ENCODE peak calls at places on chromosomes 4 and X, in seven cellular contexts. L is H1, T is HCT116, J is K562, G is GM12878, W is SK-N-SH, F is HepG2. B is an unnamed sample.

GRCh38 chrX:103396186-103396585 is 19.8 kb downstream of the BEX3 start:
- DNase-seq in J (no peak), F (no peak), T (no peak), L (no peak), G (no peak), W (no peak), B (no peak)

GRCh38 chr4:125265846-125266245 is 48.9 kb upstream of the FAT4 start:
- DNase-seq in J (no peak), L (no peak), T (no peak), F (no peak), W (no peak), G (no peak), B (no peak)

GRCh38 chr4:40238700-40239548 is 42.1 kb downstream of the RHOH start:
- DNase-seq in W (no peak), T (no peak), F (no peak), G (no peak), L (no peak), J (peak), B (peak)

GRCh38 chr4:36274158-36274557 is 7.3 kb upstream of the DTHD1 start:
- DNase-seq in T (no peak), G (no peak), F (no peak), W (no peak), L (no peak), J (no peak), B (no peak)

GRCh38 chr4:18051281-18051680 is 29.7 kb upstream of the LCORL start:
- DNase-seq in L (no peak), J (no peak), T (no peak), W (no peak), F (no peak), G (no peak), B (no peak)

GRCh38 chr4:26709246-26709645 is 125.4 kb downstream of the TBC1D19 start:
- DNase-seq in L (no peak), F (no peak), W (no peak), T (no peak), G (no peak), J (no peak), B (no peak)

GRCh38 chr4:6641164-6641970 is 882 bp downstream of the MRFAP1 start:
- DNase-seq in G (no peak), L (no peak), F (no peak), T (no peak), J (peak), W (peak), B (no peak)

GRCh38 chr4:85531575-85532339 is 56.8 kb downstream of the ARHGAP24 start:
- DNase-seq in W (no peak), G (no peak), F (no peak), J (no peak), L (no peak), T (no peak), B (no peak)

GRCh38 chrX:153857348-153857903 is 27.1 kb upstream of the PDZD4 start:
- DNase-seq in J (peak), W (no peak), L (no peak), F (no peak), G (no peak), T (no peak), B (no peak)

GRCh38 chr4:126124817-126125216 is 810.1 kb downstream of the FAT4 start:
- DNase-seq in G (no peak), L (no peak), T (no peak), J (no peak), F (no peak), W (no peak), B (no peak)

GRCh38 chr4:4424499-4425115 is 37.7 kb downstream of the NSG1 start:
- DNase-seq in J (no peak), T (no peak), G (no peak), F (no peak), L (no peak), W (no peak), B (no peak)

GRCh38 chr4:113837397-113837796 is 75.9 kb upstream of the CAMK2D start:
- DNase-seq in J (no peak), W (no peak), L (no peak), G (peak), F (no peak), T (no peak), B (no peak)

GRCh38 chr4:17681921-17682566 is 67.6 kb downstream of the MED28 start:
- DNase-seq in G (no peak), T (no peak), L (no peak), W (no peak), J (no peak), F (no peak), B (no peak)

GRCh38 chr4:7134737-7135388 is 57.5 kb upstream of the SORCS2 start:
- DNase-seq in L (no peak), F (no peak), G (no peak), T (no peak), J (no peak), W (no peak), B (no peak)

GRCh38 chr4:170979736-170980135 is 833.5 kb upstream of the GALNTL6 start:
- DNase-seq in F (no peak), T (no peak), G (no peak), L (no peak), W (no peak), J (no peak), B (no peak)

GRCh38 chr4:170978990-170979389 is 834.2 kb upstream of the GALNTL6 start:
- DNase-seq in W (no peak), J (no peak), L (no peak), F (peak), T (no peak), G (no peak), B (no peak)
- TF ChIP-seq JUND in W (no peak), J (no peak), L (no peak), F (no peak), T (no peak), G (no peak), B (no peak)

DNA sequence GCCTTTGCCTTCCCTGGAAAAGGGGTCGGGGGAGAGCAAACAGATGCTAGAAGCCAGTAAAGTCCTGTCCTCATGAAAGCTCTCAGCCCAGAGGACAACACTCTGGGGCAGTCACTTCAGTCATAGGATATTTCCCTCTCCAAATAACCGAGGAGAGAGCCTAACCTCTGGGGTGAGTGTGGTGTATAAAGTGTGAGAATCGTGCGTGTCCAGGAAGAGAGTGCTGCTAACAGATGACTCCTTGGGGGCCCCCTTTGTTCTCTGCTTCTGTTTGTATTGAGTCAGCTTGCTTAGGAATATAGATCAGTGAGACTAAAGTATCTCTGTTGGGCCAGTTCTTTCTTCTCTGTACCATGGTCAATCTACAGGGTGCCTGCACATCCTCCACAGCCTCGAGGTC is 247.2 kb downstream of the PALLD start:
- DNase-seq in F (peak), L (no peak), J (no peak), W (no peak), G (no peak), T (no peak), B (no peak)
- TF ChIP-seq JUND in F (no peak), L (no peak), J (no peak), W (no peak), G (no peak), T (no peak), B (no peak)

GRCh38 chrX:80388206-80388605 is 32.0 kb upstream of the TENT5D start:
- DNase-seq in L (no peak), T (no peak), J (no peak), F (no peak), W (no peak), G (no peak), B (no peak)
- TF ChIP-seq JUND in L (no peak), T (no peak), J (no peak), F (no peak), W (no peak), G (no peak), B (no peak)

GRCh38 chrX:121146059-121146628 is 98.7 kb downstream of the GLUD2 start:
- DNase-seq in J (no peak), F (no peak), L (no peak), T (no peak), G (no peak), W (no peak), B (no peak)
- TF ChIP-seq JUND in J (peak), F (no peak), L (no peak), T (no peak), G (no peak), W (no peak), B (no peak)

GRCh38 chrX:87236836-87237235 is 280.8 kb upstream of the KLHL4 start:
- DNase-seq in L (no peak), G (no peak), J (no peak), T (no peak), F (no peak), W (no peak), B (no peak)
- TF ChIP-seq JUND in L (no peak), G (no peak), J (no peak), T (no peak), F (no peak), W (no peak), B (no peak)

B was measured in T47D.